ENCODE peak calls at places on chromosomes 4 and X, in nine cellular contexts. M, F, I, E, D, X, H, G and B are unnamed samples. For H3K27me3, the result is how much of the 10 kb centered on the place peaks cover.

GRCh38 chrX:72141372-72142004 is 9.8 kb upstream of the RTL5 start:
- DNase-seq in M (no peak), F (no peak), I (no peak), E (no peak), D (no peak), X (no peak), H (no peak), G (no peak), B (no peak)

GRCh38 chr4:61440306-61440705 is 240.2 kb downstream of the ADGRL3 start:
- DNase-seq in M (no peak), F (no peak), I (no peak), E (no peak), D (no peak), X (no peak), H (no peak), G (no peak), B (no peak)

GRCh38 chr4:180664766-180665368 is 1578.3 kb upstream of the TENM3 start:
- DNase-seq in M (peak), F (peak), I (peak), E (peak), D (peak), X (peak), H (peak), G (peak), B (no peak)

GRCh38 chr4:75724867-75725724 is 719 bp downstream of the USO1 start:
- DNase-seq in M (peak), F (peak), I (peak), E (peak), D (peak), X (peak), H (peak), G (peak), B (peak)

GRCh38 chrX:132909643-132910042 is 48.8 kb downstream of the HS6ST2 start:
- DNase-seq in M (no peak), F (no peak), I (no peak), E (no peak), D (no peak), X (no peak), H (no peak), G (no peak), B (no peak)

GRCh38 chr4:83009529-83009928 is 1.1 kb downstream of the LIN54 start:
- DNase-seq in M (no peak), F (no peak), I (no peak), E (no peak), D (no peak), X (no peak), H (no peak), G (no peak), B (no peak)

GRCh38 chr4:98662619-98663225 is 4.3 kb upstream of the TSPAN5 start:
- DNase-seq in M (no peak), F (no peak), I (no peak), E (no peak), D (no peak), X (no peak), H (no peak), G (no peak), B (no peak)

GRCh38 chr4:68342139-68342538 is 7.8 kb downstream of the YTHDC1 start:
- DNase-seq in M (no peak), F (no peak), I (no peak), E (no peak), D (no peak), X (no peak), H (no peak), G (no peak), B (no peak)

GRCh38 chr4:9867746-9868425 is 86.5 kb downstream of the DRD5 start:
- DNase-seq in M (no peak), F (no peak), I (no peak), E (no peak), D (no peak), X (no peak), H (no peak), G (no peak), B (no peak)

GRCh38 chrX:85836868-85837267 is 210.5 kb downstream of the CHM start:
- DNase-seq in M (no peak), F (no peak), I (no peak), E (no peak), D (no peak), X (no peak), H (no peak), G (no peak), B (no peak)

GRCh38 chrX:10467793-10468192 is 152.6 kb downstream of the MID1 start:
- DNase-seq in M (no peak), F (no peak), I (no peak), E (no peak), D (no peak), X (no peak), H (no peak), G (no peak), B (no peak)

GRCh38 chrX:139823806-139824205 is 109.0 kb downstream of the ATP11C start:
- DNase-seq in M (no peak), F (no peak), I (no peak), E (no peak), D (no peak), X (no peak), H (no peak), G (no peak), B (no peak)

GRCh38 chr4:97411352-97411751 is 731.9 kb downstream of the STPG2 start:
- DNase-seq in M (no peak), F (no peak), I (no peak), E (no peak), D (no peak), X (no peak), H (no peak), G (no peak), B (no peak)

GRCh38 chrX:41734530-41734929 is 10.5 kb downstream of the GPR82 start:
- DNase-seq in M (no peak), F (no peak), I (no peak), E (peak), D (no peak), X (no peak), H (no peak), G (no peak), B (no peak)

GRCh38 chrX:70079297-70079696 is 17.0 kb downstream of the OTUD6A start:
- DNase-seq in M (no peak), F (no peak), I (no peak), E (no peak), D (no peak), X (no peak), H (no peak), G (no peak), B (no peak)

GRCh38 chr4:173855015-173855414 is 325.0 kb upstream of the HAND2 start:
- DNase-seq in M (no peak), F (no peak), I (no peak), E (no peak), D (no peak), X (no peak), H (no peak), G (no peak), B (no peak)

GRCh38 chr4:55358668-55359067 is 12.6 kb downstream of the SRD5A3 start:
- DNase-seq in M (no peak), F (no peak), I (no peak), E (no peak), D (no peak), X (no peak), H (no peak), G (no peak), B (no peak)

GRCh38 chrX:109843963-109844751 is 111.1 kb upstream of the ACSL4 start:
- DNase-seq in M (peak), F (no peak), I (no peak), E (no peak), D (no peak), X (no peak), H (no peak), G (no peak), B (no peak)

GRCh38 chr4:126627255-126627654 is 1005.5 kb upstream of the INTU start:
- DNase-seq in M (no peak), F (no peak), I (no peak), E (peak), D (no peak), X (no peak), H (no peak), G (no peak), B (no peak)

GRCh38 chr4:25949166-25949748 is 35.2 kb downstream of the SMIM20 start:
- DNase-seq in M (no peak), F (no peak), I (no peak), E (no peak), D (no peak), X (no peak), H (no peak), G (no peak), B (no peak)

GRCh38 chr4:17854076-17854475 is 43.3 kb downstream of the NCAPG start:
- DNase-seq in M (no peak), F (no peak), I (no peak), E (no peak), D (no peak), X (no peak), H (no peak), G (no peak), B (no peak)

GRCh38 chr4:118086334-118086733 is 52.0 kb downstream of the NDST3 start:
- DNase-seq in M (no peak), F (no peak), I (no peak), E (no peak), D (no peak), X (no peak), H (no peak), G (no peak), B (no peak)

GRCh38 chr4:105895324-105895608 is at the start of gene NPNT:
- DNase-seq in M (peak), F (no peak), I (peak), E (peak), D (no peak), X (no peak), H (no peak), G (no peak), B (no peak)

GRCh38 chrX:94515009-94515408 is 841.0 kb downstream of the FAM133A start:
- DNase-seq in M (no peak), F (no peak), I (no peak), E (no peak), D (no peak), X (no peak), H (no peak), G (no peak), B (no peak)
- H3K27me3 ChIP-seq in M (under half), F (under half), I (under half), E (under half), D (under half), X (under half), H (under half), G (under half), B (under half)

DNA sequence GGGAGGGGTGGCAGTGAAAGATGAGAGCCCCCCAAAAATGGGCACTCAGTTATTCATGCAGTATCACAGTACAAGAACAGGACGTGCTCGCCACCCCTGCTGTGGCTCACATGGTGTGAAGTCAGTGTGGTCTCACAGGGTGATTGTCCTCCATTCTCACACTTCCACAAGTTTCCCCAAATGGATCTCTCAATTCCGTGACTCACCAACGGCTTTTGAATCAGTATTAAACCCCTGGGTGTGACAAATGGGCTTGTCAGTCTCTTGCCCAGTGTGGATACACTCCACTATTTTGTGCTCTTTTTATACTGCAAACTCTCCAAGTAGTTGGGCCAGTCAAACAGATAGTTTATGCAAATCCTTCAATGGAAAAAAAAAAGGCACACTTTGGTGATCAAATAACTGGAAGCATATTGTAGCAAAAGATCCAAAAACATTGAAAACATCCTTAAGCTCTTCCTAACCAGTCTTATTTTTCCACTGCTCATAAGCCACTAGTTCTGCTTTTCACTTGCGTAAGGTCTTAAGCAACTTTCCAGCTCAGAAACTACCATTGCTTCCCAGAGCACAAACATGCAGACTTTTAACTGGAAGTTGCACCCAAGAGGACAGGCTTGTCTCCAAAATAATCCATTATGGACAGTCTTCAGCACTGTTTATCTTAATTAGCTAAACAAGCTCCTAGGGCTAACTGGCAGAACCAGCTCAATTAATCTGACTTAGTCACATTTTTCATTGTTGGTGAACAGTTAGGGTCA is 365.7 kb downstream of the PPP3CA start:
- DNase-seq in M (peak), F (no peak), I (no peak), E (no peak), D (no peak), X (no peak), H (no peak), G (no peak), B (no peak)
- TF ChIP-seq EP300 in M (no peak), F (no peak), I (peak), E (no peak), D (no peak), X (no peak), H (no peak), G (no peak), B (peak)

DNA sequence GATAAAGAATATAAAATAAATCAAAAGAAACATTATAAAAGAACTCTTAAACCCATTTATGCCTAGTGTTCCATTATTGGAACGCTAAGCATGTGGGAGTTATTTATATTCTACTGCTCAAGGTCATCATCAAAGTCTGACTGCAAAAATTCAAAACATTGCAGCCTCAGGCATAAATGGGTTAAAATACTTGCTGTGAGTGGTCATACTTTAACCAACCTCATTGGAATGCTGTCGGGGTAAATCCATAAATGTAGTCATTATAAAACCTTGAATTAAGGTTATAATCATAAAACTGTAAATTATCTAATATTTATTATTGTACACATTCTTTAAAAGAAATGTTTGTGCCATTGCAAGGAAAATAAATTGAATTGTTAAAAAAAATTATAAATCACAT is 55.0 kb downstream of the RPS6KA6 start:
- DNase-seq in M (no peak), F (no peak), I (no peak), E (no peak), D (no peak), X (no peak), H (no peak), G (no peak), B (no peak)
- H3K27me3 ChIP-seq in M (under half), F (under half), I (under half), E (under half), D (under half), X (under half), H (under half), G (under half), B (under half)

GRCh38 chr4:141375855-141376254 is 155.2 kb downstream of the ZNF330 start:
- DNase-seq in M (peak), F (no peak), I (no peak), E (peak), D (no peak), X (no peak), H (no peak), G (no peak), B (no peak)

GRCh38 chr4:141376769-141377168 is 156.1 kb downstream of the ZNF330 start:
- DNase-seq in M (no peak), F (no peak), I (no peak), E (no peak), D (no peak), X (no peak), H (no peak), G (no peak), B (no peak)

DNA sequence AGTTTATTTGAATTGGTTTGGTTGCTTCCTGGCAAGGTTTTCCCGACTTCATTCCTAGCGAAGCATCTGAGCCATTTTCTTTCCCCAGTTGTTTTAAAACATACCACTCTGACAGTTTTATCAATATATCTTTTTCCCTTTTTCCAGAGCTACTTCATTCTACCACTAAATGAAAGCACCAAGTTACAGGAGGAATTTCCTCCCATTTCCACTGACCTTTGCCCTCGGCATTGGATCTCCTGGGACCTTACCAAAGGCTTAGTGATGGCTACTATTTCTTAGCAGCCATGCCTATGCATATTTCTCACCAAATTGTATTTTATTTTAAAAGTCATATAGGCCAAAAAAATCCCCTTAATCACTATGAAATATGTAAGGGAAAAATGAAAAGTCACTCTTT is 150.5 kb downstream of the ZNF330 start:
- DNase-seq in M (no peak), F (no peak), I (no peak), E (no peak), D (no peak), X (no peak), H (no peak), G (no peak), B (no peak)
- TF ChIP-seq EP300 in M (no peak), F (no peak), I (no peak), E (no peak), D (no peak), X (no peak), H (no peak), G (no peak), B (no peak)

DNA sequence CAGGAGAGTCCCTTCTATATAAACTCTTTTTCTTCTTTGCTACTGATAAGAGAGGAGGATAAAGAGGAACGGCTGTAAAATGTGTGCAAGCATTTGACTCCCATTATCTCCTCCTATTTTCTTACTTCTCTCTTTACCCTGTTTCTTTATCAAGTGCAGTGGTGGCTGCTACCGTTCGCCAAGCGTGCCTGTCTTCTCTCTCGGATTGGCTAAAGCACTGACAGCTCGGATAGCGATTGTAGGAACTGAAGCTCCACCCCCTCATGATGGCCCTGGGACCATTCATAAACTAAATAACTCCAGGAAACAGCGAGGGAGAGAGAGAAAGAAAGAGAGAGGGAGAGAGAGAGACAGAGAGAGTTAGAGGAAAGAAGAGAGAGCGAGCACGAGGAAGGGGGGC is 340 bp upstream of the MAB21L2 start:
- DNase-seq in M (no peak), F (no peak), I (peak), E (peak), D (no peak), X (peak), H (no peak), G (no peak), B (no peak)
- H3K27me3 ChIP-seq in M (under half), F (under half), I (under half), E (under half), D (under half), X (under half), H (under half), G (under half), B (under half)

GRCh38 chr4:40283968-40284367 is 51.2 kb upstream of the CHRNA9 start:
- DNase-seq in M (no peak), F (no peak), I (no peak), E (no peak), D (no peak), X (peak), H (no peak), G (no peak), B (no peak)
- TF ChIP-seq EP300 in M (no peak), F (no peak), I (no peak), E (no peak), D (no peak), X (no peak), H (no peak), G (no peak), B (no peak)